ENCODE peak calls at places on chromosomes 4 and X, in five cellular contexts. X, M, I, K and L are unnamed samples.

GRCh38 chr4:157204634-157205244 is 15.8 kb upstream of the GRIA2 start:
- DNase-seq in I (peak; percentile 76), M (no peak), X (no peak), K (no peak), L (peak; percentile 32)

GRCh38 chr4:142817442-142817841 is 28.7 kb downstream of the INPP4B start:
- DNase-seq in K (no peak), M (no peak), I (peak; percentile 17), X (no peak), L (no peak)

GRCh38 chr4:113878718-113879117 is 100.7 kb downstream of the ARSJ start:
- DNase-seq in M (no peak), K (no peak), I (peak; percentile 54), X (no peak), L (no peak)

GRCh38 chr4:183443609-183444148 is 757 bp upstream of the CDKN2AIP start:
- DNase-seq in K (no peak), X (peak; percentile 87), M (peak; percentile 57), I (no peak), L (no peak)

GRCh38 chrX:15336023-15336413 is 695 bp upstream of the PIGA start:
- DNase-seq in M (peak; percentile 72), I (peak; percentile 73), K (no peak), X (peak; percentile 63), L (peak; percentile 39)

GRCh38 chr4:3386486-3386885 is 55.3 kb upstream of the HGFAC start:
- DNase-seq in X (no peak), I (no peak), M (no peak), K (no peak), L (no peak)

GRCh38 chr4:83548151-83548905 is 12.4 kb downstream of the GPAT3 start:
- DNase-seq in X (peak; percentile 90), M (peak; percentile 58), I (peak; percentile 96), K (peak; percentile 81), L (peak; percentile 75)

GRCh38 chrX:151982217-151982616 is 7.7 kb upstream of the GABRE start:
- DNase-seq in K (no peak), X (no peak), M (no peak), I (peak; percentile 75), L (no peak)

GRCh38 chr4:170386974-170387373 is 297.2 kb upstream of the AADAT start:
- DNase-seq in X (no peak), M (no peak), I (no peak), K (no peak), L (no peak)

GRCh38 chrX:39755152-39756032 is 342.4 kb downstream of the BCOR start:
- DNase-seq in K (peak; percentile 93), X (peak; percentile 94), I (peak; percentile 97), M (no peak), L (peak; percentile 77)

GRCh38 chrX:50812995-50813842 is 775 bp downstream of the SHROOM4 start:
- DNase-seq in K (peak; percentile 58), X (no peak), I (peak; percentile 13), M (no peak), L (peak; percentile 40)

GRCh38 chr4:126081336-126081735 is 766.6 kb downstream of the FAT4 start:
- DNase-seq in M (no peak), K (no peak), I (no peak), X (no peak), L (no peak)

GRCh38 chr4:28730304-28730703 is 1869.7 kb downstream of the STIM2 start:
- DNase-seq in M (no peak), X (no peak), I (no peak), K (no peak), L (no peak)

GRCh38 chr4:15457401-15458201 is 12.1 kb upstream of the CC2D2A start:
- DNase-seq in I (peak; percentile 37), X (no peak), M (no peak), K (no peak), L (no peak)

GRCh38 chr4:10960386-10960785 is 275.8 kb upstream of the CLNK start:
- DNase-seq in X (no peak), I (no peak), K (no peak), M (no peak), L (no peak)

GRCh38 chr4:140688711-140689598 is 67.2 kb downstream of the TBC1D9 start:
- DNase-seq in K (no peak), M (no peak), I (no peak), X (peak; percentile 70), L (no peak)

GRCh38 chr4:83356899-83357661 is 22.4 kb upstream of the HPSE start:
- DNase-seq in M (no peak), K (no peak), I (peak; percentile 45), X (no peak), L (peak; percentile 17)

GRCh38 chr4:610411-611261 is 14.7 kb upstream of the PDE6B start:
- DNase-seq in X (no peak), I (peak; percentile 26), K (no peak), M (no peak), L (peak; percentile 47)

GRCh38 chrX:47568656-47569295 is 7.8 kb downstream of the ARAF start:
- DNase-seq in K (no peak), M (peak; percentile 47), I (peak; percentile 48), X (no peak), L (no peak)

GRCh38 chr4:72857787-72858186 is 211.7 kb downstream of the COX18 start:
- DNase-seq in X (no peak), M (no peak), K (no peak), I (no peak), L (no peak)

GRCh38 chr4:144734522-144734921 is 88.6 kb downstream of the HHIP start:
- DNase-seq in K (no peak), X (no peak), M (no peak), I (no peak), L (no peak)

GRCh38 chr4:160142579-160142978 is 1039.7 kb downstream of the RAPGEF2 start:
- DNase-seq in K (no peak), I (no peak), M (no peak), X (no peak), L (no peak)

GRCh38 chr4:39353478-39354177 is 12.5 kb downstream of the RFC1 start:
- DNase-seq in M (no peak), K (no peak), X (no peak), I (peak; percentile 23), L (no peak)

GRCh38 chr4:1998296-1998695 is 10.5 kb downstream of the NELFA start:
- DNase-seq in I (no peak), K (no peak), X (no peak), M (no peak), L (peak; percentile 51)

GRCh38 chr4:87037921-87038320 is 103.1 kb downstream of the AFF1 start:
- DNase-seq in X (no peak), M (no peak), I (no peak), K (no peak), L (no peak)

GRCh38 chrX:71623714-71624113 is 5.4 kb upstream of the CXCR3 start:
- DNase-seq in I (no peak), X (no peak), K (no peak), M (peak; percentile 43), L (no peak)
- H3K4me1 ChIP-seq in I (no peaks in the 10 kb centered on the region), X (peaks cover 4% of the 10 kb centered on the region), K (no peaks in the 10 kb centered on the region), M (peaks cover 54% of the 10 kb centered on the region), L (peaks cover 20% of the 10 kb centered on the region)

GRCh38 chrX:56797966-56798711 is 69.1 kb downstream of the NBDY start:
- DNase-seq in I (no peak), M (no peak), K (peak; percentile 52), X (peak; percentile 87), L (no peak)

GRCh38 chrX:56800801-56801200 is 71.8 kb downstream of the NBDY start:
- DNase-seq in X (peak; percentile 10), M (peak; percentile 67), K (no peak), I (no peak), L (no peak)

GRCh38 chrX:56802428-56802827 is 73.4 kb downstream of the NBDY start:
- DNase-seq in X (no peak), I (no peak), K (peak; percentile 46), M (no peak), L (no peak)

GRCh38 chrX:56798866-56799864 is 70.1 kb downstream of the NBDY start:
- DNase-seq in K (peak; percentile 55), X (peak; percentile 39), I (no peak), M (no peak), L (no peak)

DNA sequence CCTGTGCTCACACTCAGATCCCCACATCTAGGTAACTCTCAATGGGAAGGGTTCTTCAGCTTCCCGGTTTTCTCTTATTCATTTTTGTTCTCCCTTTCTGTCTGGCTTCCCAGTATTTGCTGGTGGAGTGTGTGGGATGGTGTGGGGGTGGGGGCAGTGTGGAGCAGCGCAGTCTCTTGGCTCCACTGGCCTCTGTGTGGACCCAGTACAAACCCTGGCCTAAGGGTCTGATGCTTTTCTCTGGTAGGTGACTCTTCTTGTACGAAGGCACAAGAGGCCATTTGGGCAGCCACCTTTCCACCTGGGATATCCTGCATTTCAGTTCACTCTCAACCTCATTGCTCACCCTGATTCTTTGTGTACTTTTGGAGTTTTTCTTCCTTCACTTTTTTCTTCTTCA is 71.3 kb downstream of the NBDY start:
- DNase-seq in M (no peak), X (peak; percentile 7), I (no peak), K (no peak), L (no peak)
- H3K27ac ChIP-seq in M (peak overlapping the region; percentile 23), X (no peak overlapping the region), I (no peak overlapping the region), K (no peak overlapping the region), L (no peak overlapping the region)

DNA sequence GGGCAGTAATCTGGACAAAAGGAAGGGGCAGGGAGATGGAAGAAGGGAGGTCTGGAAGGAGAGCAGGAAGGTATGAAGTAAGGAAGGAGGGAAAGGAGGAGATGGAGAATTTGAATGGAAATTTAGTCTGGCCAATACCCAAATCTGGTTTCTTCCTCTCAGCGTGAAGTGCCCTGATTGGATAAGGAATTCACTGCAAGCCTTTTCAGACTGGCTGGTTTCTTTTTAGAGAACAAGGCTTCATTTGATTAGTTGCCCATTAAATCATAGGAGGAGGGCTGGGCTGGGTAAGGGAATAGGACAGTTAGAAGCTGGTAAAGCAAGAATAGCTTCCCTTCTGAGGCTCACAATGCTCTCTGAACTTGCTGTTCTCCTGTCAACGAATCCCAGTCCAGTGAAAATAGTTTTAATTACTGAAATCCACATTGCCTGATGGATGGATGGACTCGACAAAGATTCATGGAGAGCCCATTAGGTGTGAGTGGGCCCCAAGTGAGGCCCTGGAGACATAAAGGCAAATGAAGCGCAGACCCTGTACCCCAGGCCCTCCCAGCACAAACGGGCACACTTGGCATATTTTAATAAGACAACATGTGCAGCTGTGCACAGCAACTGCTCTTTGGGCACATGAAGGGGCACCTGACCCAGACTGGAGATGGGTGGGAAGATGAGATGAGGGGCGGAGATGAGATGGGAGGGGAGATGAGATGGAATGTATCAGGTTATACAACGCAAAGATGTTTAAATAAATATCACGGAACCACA is 347.1 kb upstream of the GATB start:
- DNase-seq in K (no peak), X (no peak), I (no peak), M (no peak), L (no peak)
- H3K4me1 ChIP-seq in K (no peaks in the 10 kb centered on the region), X (peaks cover 19% of the 10 kb centered on the region), I (peaks cover 38% of the 10 kb centered on the region), M (peaks cover 88% of the 10 kb centered on the region), L (no peaks in the 10 kb centered on the region)

DNA sequence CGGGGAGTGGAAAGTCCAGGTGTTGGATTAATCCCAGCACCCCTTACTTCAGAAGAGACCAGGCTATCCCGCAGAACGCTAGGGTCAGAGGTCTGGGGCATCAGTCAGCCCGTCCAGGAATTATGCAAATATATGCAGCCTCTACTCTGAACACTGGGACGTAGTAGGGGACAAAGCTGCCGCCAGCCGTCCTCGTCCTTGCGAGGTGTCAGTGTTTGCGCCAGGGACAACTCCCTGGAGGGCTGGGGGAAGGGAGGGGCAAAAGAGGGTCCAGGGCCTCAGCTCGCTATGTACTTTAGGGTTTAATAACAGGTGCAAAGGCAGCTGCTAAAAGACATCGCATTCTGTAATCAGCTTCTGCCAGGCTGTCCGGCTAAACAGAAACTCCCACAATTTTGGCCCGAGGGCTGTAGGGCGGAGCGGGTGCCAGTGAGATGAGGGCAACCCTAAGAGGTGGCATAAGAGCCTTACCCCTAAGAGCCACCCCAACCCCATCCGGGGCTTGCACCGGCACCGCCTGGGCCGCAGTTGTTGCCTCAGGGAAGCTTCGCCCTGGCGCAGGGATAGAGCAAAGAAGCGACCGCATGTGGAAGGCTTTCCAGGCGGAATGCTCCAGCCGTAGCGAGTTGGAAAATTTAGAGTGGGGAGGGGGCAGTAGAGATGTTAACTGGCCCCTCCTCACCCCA is 8.4 kb downstream of the HAND2 start:
- DNase-seq in I (no peak), M (no peak), X (peak; percentile 72), K (no peak), L (no peak)
- H3K27ac ChIP-seq in I (no peak overlapping the region), M (no peak overlapping the region), X (no peak overlapping the region), K (peak overlapping the region; percentile 94), L (no peak overlapping the region)